ENCODE peak calls at places on chromosomes 7 and 10, in five cellular contexts. E is stimulated activated CD4-positive, alpha-beta T cell treated with anti-CD3 and anti-CD28 coated beads, Interleukin-15, amount 100 ng/mL, for 1 hour; J is activated CD4-positive, alpha-beta T cell treated with anti-CD3 and anti-CD28 coated beads, Interleukin-2, amount 10 ng/mL, durations not matched to agents 7 days and 5 days; G is lower lobe of right lung; X is skeletal muscle cell. Y is an unnamed sample.

GRCh38 chr7:128867842-128868623 is 5.4 kb downstream of the ATP6V1F start:
- DNase-seq in E (no peak), J (no peak), G (no peak), X (no peak), Y (no peak)

GRCh38 chr10:125003901-125004467 is 62.1 kb downstream of the ZRANB1 start:
- DNase-seq in E (no peak), J (no peak), G (peak; percentile 28), X (no peak), Y (no peak)

GRCh38 chr7:47488205-47488968 is 93.5 kb downstream of the TNS3 start:
- DNase-seq in E (no peak), J (no peak), G (no peak), X (no peak), Y (no peak)

GRCh38 chr7:121394709-121395140 is 1.4 kb downstream of the FAM3C start:
- DNase-seq in E (no peak), J (no peak), G (no peak), X (no peak), Y (no peak)

GRCh38 chr10:124020871-124021823 is 72.3 kb downstream of the CHST15 start:
- DNase-seq in E (no peak), J (no peak), G (no peak), X (no peak), Y (no peak)

GRCh38 chr7:83271212-83272099 is 108.8 kb upstream of the PCLO start:
- DNase-seq in E (no peak), J (no peak), G (no peak), X (no peak), Y (peak; percentile 10)

GRCh38 chr10:112404612-112405011 is 30.7 kb downstream of the ACSL5 start:
- DNase-seq in E (no peak), J (no peak), G (no peak), X (no peak), Y (no peak)

GRCh38 chr7:5177060-5177459 is 13.0 kb upstream of the WIPI2 start:
- DNase-seq in E (no peak), J (no peak), G (peak; percentile 60), X (no peak), Y (peak; percentile 55)

GRCh38 chr10:85421421-85421820 is 945.2 kb downstream of the GRID1 start:
- DNase-seq in E (no peak), J (no peak), G (no peak), X (no peak), Y (no peak)

GRCh38 chr7:28389504-28390385 is 22.6 kb upstream of the CREB5 start:
- DNase-seq in E (no peak), J (peak; percentile 22), G (no peak), X (no peak), Y (peak; percentile 66)

GRCh38 chr10:30694492-30695228 is 65.1 kb upstream of the LYZL2 start:
- DNase-seq in E (no peak), J (no peak), G (no peak), X (no peak), Y (no peak)

GRCh38 chr7:105691692-105692564 is 110.6 kb upstream of the EFCAB10 start:
- DNase-seq in E (peak; percentile 51), J (peak; percentile 67), G (peak; percentile 77), X (peak; percentile 72), Y (no peak)

GRCh38 chr7:23161502-23161901 is 20.3 kb upstream of the NUP42 start:
- DNase-seq in E (no peak), J (no peak), G (no peak), X (no peak), Y (no peak)

GRCh38 chr7:155452505-155453295 is 5.2 kb upstream of the EN2 start:
- DNase-seq in E (no peak), J (no peak), G (no peak), X (no peak), Y (no peak)

GRCh38 chr7:45224832-45225231 is 67.2 kb downstream of the RAMP3 start:
- DNase-seq in E (no peak), J (peak; percentile 14), G (no peak), X (no peak), Y (no peak)

GRCh38 chr10:119375574-119376265 is 166.8 kb downstream of the RGS10 start:
- DNase-seq in E (no peak), J (no peak), G (peak; percentile 43), X (no peak), Y (no peak)

GRCh38 chr7:31986878-31987518 is 83.2 kb downstream of the PDE1C start:
- DNase-seq in E (no peak), J (no peak), G (no peak), X (no peak), Y (peak; percentile 47)

GRCh38 chr10:118569241-118569881 is 26.1 kb downstream of the PRLHR start:
- DNase-seq in E (no peak), J (no peak), G (no peak), X (no peak), Y (no peak)

GRCh38 chr7:143372070-143372469 is 9.1 kb upstream of the ZYX start:
- DNase-seq in E (no peak), J (no peak), G (peak; percentile 73), X (no peak), Y (no peak)

GRCh38 chr10:52170776-52171175 is 143.3 kb upstream of the DKK1 start:
- DNase-seq in E (no peak), J (no peak), G (no peak), X (no peak), Y (no peak)

GRCh38 chr7:135761751-135762488 is 13.3 kb upstream of the FAM180A start:
- DNase-seq in E (no peak), J (no peak), G (no peak), X (no peak), Y (no peak)

GRCh38 chr7:36957620-36958019 is 233.3 kb upstream of the AOAH start:
- DNase-seq in E (no peak), J (no peak), G (no peak), X (no peak), Y (no peak)

GRCh38 chr7:92838934-92839333 is 2.6 kb upstream of the CDK6 start:
- DNase-seq in E (no peak), J (no peak), G (no peak), X (no peak), Y (no peak)

GRCh38 chr10:58424176-58424575 is 39.0 kb downstream of the TFAM start:
- DNase-seq in E (no peak), J (no peak), G (no peak), X (no peak), Y (no peak)

GRCh38 chr10:9342865-9343450 is 1288.5 kb downstream of the GATA3 start:
- DNase-seq in E (no peak), J (no peak), G (no peak), X (peak; percentile 7), Y (no peak)

GRCh38 chr7:51601461-51601860 is 284.9 kb upstream of the COBL start:
- DNase-seq in E (no peak), J (no peak), G (no peak), X (no peak), Y (no peak)

GRCh38 chr7:1368150-1368681 is 91.1 kb downstream of the MICALL2 start:
- DNase-seq in E (no peak), J (no peak), G (no peak), X (no peak), Y (no peak)

Y was measured in HS-5.